ENCODE peak calls at places on chromosome 19, in eight cellular contexts. One of them, this sample, is unnamed. For H3K4me1, the result is how much of the 10 kb centered on the place peaks cover.

GRCh38 chr19:28940751-28941500 is 272.0 kb downstream of the UQCRFS1 start:
- DNase-seq in NT2/D1: no peak
- DNase-seq in psoas muscle: no peak
- DNase-seq in GM23248: peak
- DNase-seq in adrenal gland: no peak
- DNase-seq in colonic mucosa: no peak
- DNase-seq in PC-3: no peak
- DNase-seq in BE2C: no peak
- DNase-seq in this sample: no peak

GRCh38 chr19:17402982-17403855 is 2.2 kb downstream of the BST2 start:
- DNase-seq in psoas muscle: peak
- DNase-seq in NT2/D1: peak
- DNase-seq in GM23248: peak
- DNase-seq in colonic mucosa: no peak
- DNase-seq in PC-3: no peak
- DNase-seq in adrenal gland: peak
- DNase-seq in BE2C: peak
- DNase-seq in this sample: no peak

GRCh38 chr19:29873024-29873800 is 61.4 kb downstream of the CCNE1 start:
- DNase-seq in colonic mucosa: peak
- DNase-seq in NT2/D1: no peak
- DNase-seq in PC-3: peak
- DNase-seq in psoas muscle: peak
- DNase-seq in BE2C: peak
- DNase-seq in GM23248: peak
- DNase-seq in adrenal gland: peak
- DNase-seq in this sample: no peak

GRCh38 chr19:17951151-17952040 is 15.5 kb upstream of the KCNN1 start:
- DNase-seq in colonic mucosa: no peak
- DNase-seq in adrenal gland: no peak
- DNase-seq in PC-3: no peak
- DNase-seq in NT2/D1: no peak
- DNase-seq in BE2C: no peak
- DNase-seq in psoas muscle: no peak
- DNase-seq in GM23248: no peak
- DNase-seq in this sample: no peak

GRCh38 chr19:1001538-1002166 is 1.4 kb downstream of the GRIN3B start:
- DNase-seq in GM23248: peak
- DNase-seq in psoas muscle: no peak
- DNase-seq in colonic mucosa: peak
- DNase-seq in PC-3: peak
- DNase-seq in NT2/D1: no peak
- DNase-seq in BE2C: peak
- DNase-seq in adrenal gland: no peak
- DNase-seq in this sample: peak

GRCh38 chr19:32924200-32924599 is 47.6 kb downstream of the CEP89 start:
- DNase-seq in psoas muscle: no peak
- DNase-seq in adrenal gland: peak
- DNase-seq in PC-3: peak
- DNase-seq in BE2C: no peak
- DNase-seq in colonic mucosa: peak
- DNase-seq in GM23248: peak
- DNase-seq in NT2/D1: no peak
- DNase-seq in this sample: no peak

GRCh38 chr19:15866646-15867045 is 31.2 kb downstream of the CYP4F2 start:
- DNase-seq in adrenal gland: no peak
- DNase-seq in BE2C: no peak
- DNase-seq in colonic mucosa: no peak
- DNase-seq in NT2/D1: no peak
- DNase-seq in psoas muscle: no peak
- DNase-seq in PC-3: no peak
- DNase-seq in GM23248: no peak
- DNase-seq in this sample: no peak

GRCh38 chr19:6091771-6092291 is 18.5 kb downstream of the RFX2 start:
- DNase-seq in adrenal gland: no peak
- DNase-seq in BE2C: no peak
- DNase-seq in psoas muscle: no peak
- DNase-seq in GM23248: peak
- DNase-seq in NT2/D1: no peak
- DNase-seq in PC-3: no peak
- DNase-seq in colonic mucosa: peak
- DNase-seq in this sample: no peak

GRCh38 chr19:19155495-19156219 is 14.4 kb downstream of the MEF2B start:
- DNase-seq in BE2C: no peak
- DNase-seq in adrenal gland: no peak
- DNase-seq in colonic mucosa: no peak
- DNase-seq in PC-3: no peak
- DNase-seq in GM23248: no peak
- DNase-seq in NT2/D1: no peak
- DNase-seq in psoas muscle: no peak
- DNase-seq in this sample: no peak

GRCh38 chr19:942133-942645 is 16.4 kb downstream of the ARID3A start:
- DNase-seq in GM23248: no peak
- DNase-seq in psoas muscle: no peak
- DNase-seq in BE2C: no peak
- DNase-seq in NT2/D1: no peak
- DNase-seq in colonic mucosa: no peak
- DNase-seq in PC-3: no peak
- DNase-seq in adrenal gland: no peak
- DNase-seq in this sample: no peak

GRCh38 chr19:44748426-44749254 is at the start of gene BCL3:
- DNase-seq in psoas muscle: peak
- DNase-seq in PC-3: peak
- DNase-seq in adrenal gland: peak
- DNase-seq in NT2/D1: no peak
- DNase-seq in GM23248: peak
- DNase-seq in colonic mucosa: peak
- DNase-seq in BE2C: peak
- DNase-seq in this sample: peak

GRCh38 chr19:18635831-18636182 is 1.0 kb upstream of the KLHL26 start:
- DNase-seq in NT2/D1: no peak
- DNase-seq in adrenal gland: no peak
- DNase-seq in colonic mucosa: no peak
- DNase-seq in psoas muscle: no peak
- DNase-seq in PC-3: no peak
- DNase-seq in BE2C: no peak
- DNase-seq in GM23248: no peak
- DNase-seq in this sample: no peak

GRCh38 chr19:411723-412355 is 2.9 kb upstream of the C2CD4C start:
- DNase-seq in colonic mucosa: no peak
- DNase-seq in PC-3: no peak
- DNase-seq in BE2C: no peak
- DNase-seq in psoas muscle: no peak
- DNase-seq in GM23248: no peak
- DNase-seq in NT2/D1: no peak
- DNase-seq in adrenal gland: no peak
- DNase-seq in this sample: peak

GRCh38 chr19:5628470-5628869 is 5.6 kb downstream of the SAFB start:
- DNase-seq in psoas muscle: no peak
- DNase-seq in adrenal gland: no peak
- DNase-seq in BE2C: no peak
- DNase-seq in colonic mucosa: no peak
- DNase-seq in GM23248: peak
- DNase-seq in NT2/D1: no peak
- DNase-seq in PC-3: no peak
- DNase-seq in this sample: no peak

GRCh38 chr19:36579255-36579654 is 6.2 kb upstream of the ZNF529 start:
- DNase-seq in adrenal gland: no peak
- DNase-seq in BE2C: no peak
- DNase-seq in psoas muscle: no peak
- DNase-seq in GM23248: no peak
- DNase-seq in NT2/D1: no peak
- DNase-seq in PC-3: no peak
- DNase-seq in colonic mucosa: no peak
- DNase-seq in this sample: no peak

GRCh38 chr19:12880551-12881171 is 588 bp downstream of the DNASE2 start:
- DNase-seq in NT2/D1: no peak
- DNase-seq in PC-3: peak
- DNase-seq in colonic mucosa: peak
- DNase-seq in GM23248: peak
- DNase-seq in BE2C: peak
- DNase-seq in psoas muscle: peak
- DNase-seq in adrenal gland: no peak
- DNase-seq in this sample: no peak

GRCh38 chr19:10747674-10748073 is 29.8 kb downstream of the DNM2 start:
- DNase-seq in colonic mucosa: peak
- DNase-seq in PC-3: no peak
- DNase-seq in BE2C: no peak
- DNase-seq in NT2/D1: no peak
- DNase-seq in GM23248: no peak
- DNase-seq in adrenal gland: no peak
- DNase-seq in psoas muscle: no peak
- DNase-seq in this sample: no peak
- H3K4me1 ChIP-seq in colonic mucosa: half or more
- H3K4me1 ChIP-seq in PC-3: under half
- H3K4me1 ChIP-seq in BE2C: under half
- H3K4me1 ChIP-seq in NT2/D1: under half
- H3K4me1 ChIP-seq in GM23248: under half
- H3K4me1 ChIP-seq in adrenal gland: under half
- H3K4me1 ChIP-seq in psoas muscle: under half
- H3K4me1 ChIP-seq in this sample: under half

GRCh38 chr19:4057913-4058695 is 8.6 kb downstream of the ZBTB7A start:
- DNase-seq in colonic mucosa: peak
- DNase-seq in NT2/D1: no peak
- DNase-seq in PC-3: peak
- DNase-seq in GM23248: peak
- DNase-seq in BE2C: no peak
- DNase-seq in adrenal gland: peak
- DNase-seq in psoas muscle: peak
- DNase-seq in this sample: peak
- H3K4me1 ChIP-seq in colonic mucosa: half or more
- H3K4me1 ChIP-seq in NT2/D1: half or more
- H3K4me1 ChIP-seq in PC-3: under half
- H3K4me1 ChIP-seq in GM23248: half or more
- H3K4me1 ChIP-seq in BE2C: under half
- H3K4me1 ChIP-seq in adrenal gland: half or more
- H3K4me1 ChIP-seq in psoas muscle: half or more
- H3K4me1 ChIP-seq in this sample: half or more

GRCh38 chr19:10112895-10113591 is 1.6 kb downstream of the P2RY11 start:
- DNase-seq in PC-3: peak
- DNase-seq in colonic mucosa: peak
- DNase-seq in psoas muscle: peak
- DNase-seq in NT2/D1: no peak
- DNase-seq in adrenal gland: peak
- DNase-seq in BE2C: peak
- DNase-seq in GM23248: peak
- DNase-seq in this sample: no peak

GRCh38 chr19:10113592-10113963 is 2.1 kb downstream of the P2RY11 start:
- DNase-seq in PC-3: peak
- DNase-seq in adrenal gland: no peak
- DNase-seq in BE2C: no peak
- DNase-seq in NT2/D1: no peak
- DNase-seq in GM23248: peak
- DNase-seq in colonic mucosa: no peak
- DNase-seq in psoas muscle: no peak
- DNase-seq in this sample: no peak

GRCh38 chr19:10114651-10115391 is 3.3 kb downstream of the P2RY11 start:
- DNase-seq in GM23248: peak
- DNase-seq in PC-3: peak
- DNase-seq in psoas muscle: no peak
- DNase-seq in colonic mucosa: no peak
- DNase-seq in adrenal gland: peak
- DNase-seq in NT2/D1: no peak
- DNase-seq in BE2C: no peak
- DNase-seq in this sample: no peak

GRCh38 chr19:10115392-10116084 is 4.0 kb downstream of the P2RY11 start:
- DNase-seq in GM23248: peak
- DNase-seq in NT2/D1: no peak
- DNase-seq in adrenal gland: no peak
- DNase-seq in BE2C: no peak
- DNase-seq in PC-3: peak
- DNase-seq in colonic mucosa: no peak
- DNase-seq in psoas muscle: no peak
- DNase-seq in this sample: no peak

DNA sequence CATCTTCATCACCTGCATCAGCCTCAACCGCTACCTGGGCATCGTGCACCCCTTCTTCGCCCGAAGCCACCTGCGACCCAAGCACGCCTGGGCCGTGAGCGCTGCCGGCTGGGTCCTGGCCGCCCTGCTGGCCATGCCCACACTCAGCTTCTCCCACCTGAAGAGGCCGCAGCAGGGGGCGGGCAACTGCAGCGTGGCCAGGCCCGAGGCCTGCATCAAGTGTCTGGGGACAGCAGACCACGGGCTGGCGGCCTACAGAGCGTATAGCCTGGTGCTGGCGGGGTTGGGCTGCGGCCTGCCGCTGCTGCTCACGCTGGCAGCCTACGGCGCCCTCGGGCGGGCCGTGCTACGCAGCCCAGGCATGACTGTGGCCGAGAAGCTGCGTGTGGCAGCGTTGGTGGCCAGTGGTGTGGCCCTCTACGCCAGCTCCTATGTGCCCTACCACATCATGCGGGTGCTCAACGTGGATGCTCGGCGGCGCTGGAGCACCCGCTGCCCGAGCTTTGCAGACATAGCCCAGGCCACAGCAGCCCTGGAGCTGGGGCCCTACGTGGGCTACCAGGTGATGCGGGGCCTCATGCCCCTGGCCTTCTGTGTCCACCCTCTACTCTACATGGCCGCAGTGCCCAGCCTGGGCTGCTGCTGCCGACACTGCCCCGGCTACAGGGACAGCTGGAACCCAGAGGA is 2.6 kb downstream of the P2RY11 start:
- DNase-seq in psoas muscle: no peak
- DNase-seq in BE2C: peak
- DNase-seq in GM23248: peak
- DNase-seq in colonic mucosa: no peak
- DNase-seq in PC-3: peak
- DNase-seq in NT2/D1: no peak
- DNase-seq in adrenal gland: no peak
- DNase-seq in this sample: no peak
- H3K4me1 ChIP-seq in psoas muscle: under half
- H3K4me1 ChIP-seq in BE2C: under half
- H3K4me1 ChIP-seq in GM23248: under half
- H3K4me1 ChIP-seq in colonic mucosa: under half
- H3K4me1 ChIP-seq in PC-3: under half
- H3K4me1 ChIP-seq in NT2/D1: under half
- H3K4me1 ChIP-seq in adrenal gland: under half
- H3K4me1 ChIP-seq in this sample: under half

DNA sequence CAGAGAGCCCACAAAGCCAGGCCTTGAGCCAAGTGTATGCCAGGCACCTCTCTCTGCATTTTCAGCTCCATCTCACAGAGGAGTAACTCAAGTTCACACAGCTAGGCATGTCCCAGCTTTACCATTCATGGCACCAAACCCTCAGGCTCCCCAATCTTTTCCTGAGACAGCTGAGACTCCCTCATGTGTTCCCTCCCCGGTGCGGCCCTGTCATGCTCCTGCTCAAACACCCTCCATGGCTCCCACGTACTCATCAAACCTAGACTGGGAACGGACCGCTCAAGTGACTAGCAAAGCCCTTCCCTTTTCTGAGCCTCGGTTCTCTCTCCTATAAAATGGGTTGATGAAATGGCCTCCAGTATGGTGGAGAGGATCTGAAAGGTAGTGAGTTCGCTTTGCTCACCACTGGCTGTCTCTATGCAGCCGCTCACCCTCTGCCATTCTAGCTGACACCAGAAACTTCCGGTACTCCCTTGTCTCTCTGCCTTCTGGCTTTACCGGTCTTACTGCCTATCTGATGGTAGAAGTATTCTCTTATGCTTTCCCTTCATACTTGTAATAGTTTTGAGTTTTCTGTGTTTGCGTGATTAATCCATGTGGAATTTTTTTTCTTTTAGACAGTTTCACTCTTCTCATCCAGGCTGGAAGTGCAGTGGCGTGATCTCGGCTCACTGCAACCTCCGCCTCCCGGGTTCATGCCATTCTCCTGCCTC is 7.8 kb upstream of the SLC44A2 start:
- DNase-seq in GM23248: peak
- DNase-seq in adrenal gland: no peak
- DNase-seq in PC-3: peak
- DNase-seq in psoas muscle: no peak
- DNase-seq in colonic mucosa: no peak
- DNase-seq in BE2C: no peak
- DNase-seq in NT2/D1: no peak
- DNase-seq in this sample: no peak
- H3K4me1 ChIP-seq in GM23248: under half
- H3K4me1 ChIP-seq in adrenal gland: under half
- H3K4me1 ChIP-seq in PC-3: under half
- H3K4me1 ChIP-seq in psoas muscle: under half
- H3K4me1 ChIP-seq in colonic mucosa: under half
- H3K4me1 ChIP-seq in BE2C: under half
- H3K4me1 ChIP-seq in NT2/D1: under half
- H3K4me1 ChIP-seq in this sample: under half